ENCODE peak calls at places on chromosomes 4 and X, in eight cellular contexts. R is choroid plexus epithelial cell; W is bronchial epithelial cell; P is fibroblast of mammary gland; J is suprapubic skin; B is CD8-positive, alpha-beta T cell; V is brain microvascular endothelial cell; K is right lobe of liver. A is an unnamed sample.

GRCh38 chr4:184845367-184846011 is 19.7 kb upstream of the ACSL1 start:
- DNase-seq in B (no peak), P (peak), R (peak), J (no peak), W (peak), K (no peak), V (peak), A (peak)

GRCh38 chrX:56766554-56767412 is 37.7 kb downstream of the NBDY start:
- DNase-seq in P (peak), W (no peak), R (peak), K (no peak), J (no peak), V (peak), B (no peak), A (peak)

GRCh38 chr4:8010618-8011017 is 71.0 kb upstream of the AFAP1 start:
- DNase-seq in W (no peak), B (no peak), R (peak), J (no peak), K (no peak), V (peak), P (no peak), A (peak)

GRCh38 chr4:23631255-23631950 is 258.4 kb downstream of the PPARGC1A start:
- DNase-seq in B (no peak), K (peak), P (no peak), J (no peak), V (no peak), W (peak), R (no peak), A (no peak)

GRCh38 chr4:81754169-81754568 is 282.5 kb upstream of the RASGEF1B start:
- DNase-seq in B (no peak), R (no peak), K (no peak), J (no peak), W (peak), P (no peak), V (no peak), A (no peak)

GRCh38 chr4:148006025-148006424 is 274.1 kb downstream of the ARHGAP10 start:
- DNase-seq in R (no peak), P (no peak), W (no peak), K (no peak), J (no peak), B (no peak), V (no peak), A (no peak)

GRCh38 chrX:81729269-81729777 is 527.4 kb downstream of the SH3BGRL start:
- DNase-seq in J (no peak), P (no peak), K (no peak), W (no peak), B (no peak), V (no peak), R (no peak), A (no peak)

GRCh38 chr4:53196872-53197759 is 168.7 kb downstream of the SCFD2 start:
- DNase-seq in R (peak), V (peak), P (peak), J (no peak), B (no peak), K (no peak), W (peak), A (peak)

GRCh38 chr4:6890358-6890757 is 19.3 kb upstream of the TBC1D14 start:
- DNase-seq in V (no peak), K (no peak), P (no peak), W (no peak), J (no peak), R (no peak), B (no peak), A (no peak)

GRCh38 chrX:130057209-130057608 is 53.1 kb downstream of the ELF4 start:
- DNase-seq in V (no peak), B (no peak), P (no peak), J (no peak), K (no peak), W (no peak), R (peak), A (no peak)

GRCh38 chr4:123564758-123565346 is 168.3 kb downstream of the SPRY1 start:
- DNase-seq in W (peak), P (peak), V (peak), K (no peak), J (no peak), R (peak), B (peak), A (peak)

GRCh38 chrX:132716006-132716405 is 227.2 kb upstream of the MBNL3 start:
- DNase-seq in R (peak), V (no peak), K (no peak), P (no peak), B (no peak), J (no peak), W (no peak), A (no peak)

GRCh38 chrX:46710425-46710824 is 48.5 kb downstream of the SLC9A7 start:
- DNase-seq in W (peak), B (no peak), J (no peak), R (peak), V (peak), K (no peak), P (peak), A (peak)

GRCh38 chrX:149607699-149608098 is 12.6 kb upstream of the HSFX2 start:
- DNase-seq in K (no peak), B (no peak), R (no peak), W (no peak), V (no peak), P (no peak), J (no peak), A (no peak)

GRCh38 chr4:56099378-56099786 is 150.6 kb downstream of the CEP135 start:
- DNase-seq in J (no peak), K (no peak), V (no peak), B (no peak), P (no peak), W (peak), R (no peak), A (no peak)

GRCh38 chrX:8731579-8732395 is at the start of gene ANOS1:
- DNase-seq in W (no peak), P (no peak), K (peak), B (no peak), R (peak), V (no peak), J (no peak), A (peak)

GRCh38 chrX:54597728-54598127 is 67.7 kb downstream of the GNL3L start:
- DNase-seq in B (no peak), R (no peak), P (no peak), K (no peak), V (no peak), W (no peak), J (no peak), A (no peak)

GRCh38 chrX:54920610-54921426 is at the start of gene TRO:
- DNase-seq in P (no peak), J (no peak), R (peak), W (no peak), K (no peak), V (no peak), B (no peak), A (peak)

GRCh38 chr4:156974264-156974663 is 2.7 kb upstream of the PDGFC start:
- DNase-seq in B (no peak), P (peak), J (no peak), V (peak), R (peak), W (no peak), K (no peak), A (peak)

GRCh38 chr4:8639777-8640720 is 47.5 kb downstream of the CPZ start:
- DNase-seq in P (no peak), W (no peak), J (peak), B (no peak), R (no peak), K (no peak), V (no peak), A (no peak)

GRCh38 chrX:136376713-136377112 is 76.0 kb downstream of the ADGRG4 start:
- DNase-seq in B (no peak), P (no peak), R (no peak), V (no peak), K (no peak), W (peak), J (no peak), A (no peak)

GRCh38 chr4:111633663-111634266 is 511.5 kb upstream of the FAM241A start:
- DNase-seq in K (no peak), B (no peak), P (no peak), J (no peak), R (no peak), W (no peak), V (no peak), A (no peak)

GRCh38 chr4:184475096-184475461 is 729 bp upstream of the IRF2 start:
- DNase-seq in V (peak), J (peak), K (peak), W (peak), P (peak), B (peak), R (peak), A (peak)

GRCh38 chrX:12174358-12174757 is 36.1 kb downstream of the FRMPD4 start:
- DNase-seq in J (no peak), W (no peak), P (peak), V (no peak), R (no peak), B (no peak), K (no peak), A (no peak)

GRCh38 chrX:41150043-41150442 is 64.8 kb downstream of the USP9X start:
- DNase-seq in J (no peak), P (no peak), B (no peak), V (no peak), W (no peak), R (no peak), K (no peak), A (no peak)

GRCh38 chr4:176156656-176157055 is 38.7 kb downstream of the SPATA4 start:
- DNase-seq in R (no peak), W (peak), J (no peak), B (no peak), V (no peak), P (peak), K (no peak), A (peak)

GRCh38 chr4:4663028-4663427 is 121.2 kb upstream of the STX18 start:
- DNase-seq in J (no peak), W (no peak), R (peak), K (no peak), B (no peak), V (peak), P (peak), A (peak)

GRCh38 chr4:111854494-111855087 is 290.7 kb upstream of the FAM241A start:
- DNase-seq in B (no peak), P (peak), V (peak), R (peak), J (no peak), K (no peak), W (peak), A (peak)

GRCh38 chrX:8783100-8784098 is 17.8 kb downstream of the FAM9A start:
- DNase-seq in P (peak), W (no peak), K (no peak), R (peak), B (peak), J (no peak), V (no peak), A (peak)

GRCh38 chr4:39046243-39046642 is 14.0 kb upstream of the TMEM156 start:
- DNase-seq in B (peak), J (no peak), K (peak), W (peak), R (peak), P (peak), V (peak), A (peak)

GRCh38 chr4:95541889-95542607 is 6.7 kb downstream of the UNC5C start:
- DNase-seq in K (no peak), J (no peak), B (no peak), R (no peak), W (no peak), V (no peak), P (no peak), A (peak)

GRCh38 chrX:20454117-20454516 is 187.4 kb upstream of the RPS6KA3 start:
- DNase-seq in B (no peak), J (no peak), R (peak), P (peak), K (no peak), W (no peak), V (no peak), A (no peak)

GRCh38 chr4:98113005-98113404 is 30.3 kb downstream of the STPG2 start:
- DNase-seq in J (no peak), W (peak), P (peak), R (peak), B (no peak), K (no peak), V (peak), A (peak)

GRCh38 chr4:1136028-1136427 is 22.7 kb upstream of the RNF212 start:
- DNase-seq in R (no peak), J (no peak), B (no peak), V (no peak), W (no peak), P (no peak), K (no peak), A (peak)

GRCh38 chr4:157291071-157291470 is 70.5 kb downstream of the GRIA2 start:
- DNase-seq in B (no peak), V (no peak), K (no peak), R (peak), P (peak), J (no peak), W (no peak), A (no peak)

GRCh38 chrX:115362334-115363095 is 73.0 kb downstream of the LUZP4 start:
- DNase-seq in P (peak), J (no peak), K (no peak), B (no peak), W (no peak), R (peak), V (no peak), A (no peak)

GRCh38 chr4:150562751-150563150 is 19.2 kb upstream of the MAB21L2 start:
- DNase-seq in P (no peak), J (no peak), B (no peak), R (no peak), K (no peak), V (no peak), W (no peak), A (no peak)

GRCh38 chr4:87530868-87531267 is 1.7 kb upstream of the SPARCL1 start:
- DNase-seq in V (no peak), W (peak), R (peak), P (peak), J (peak), K (no peak), B (no peak), A (peak)

GRCh38 chrX:14872355-14872754 is 514 bp downstream of the FANCB start:
- DNase-seq in B (no peak), R (no peak), W (no peak), K (no peak), V (no peak), P (no peak), J (no peak), A (no peak)
- H3K4me3 ChIP-seq in B (peak), R (peak), W (peak), K (peak), V (peak), P (peak), J (peak), A (peak)

DNA sequence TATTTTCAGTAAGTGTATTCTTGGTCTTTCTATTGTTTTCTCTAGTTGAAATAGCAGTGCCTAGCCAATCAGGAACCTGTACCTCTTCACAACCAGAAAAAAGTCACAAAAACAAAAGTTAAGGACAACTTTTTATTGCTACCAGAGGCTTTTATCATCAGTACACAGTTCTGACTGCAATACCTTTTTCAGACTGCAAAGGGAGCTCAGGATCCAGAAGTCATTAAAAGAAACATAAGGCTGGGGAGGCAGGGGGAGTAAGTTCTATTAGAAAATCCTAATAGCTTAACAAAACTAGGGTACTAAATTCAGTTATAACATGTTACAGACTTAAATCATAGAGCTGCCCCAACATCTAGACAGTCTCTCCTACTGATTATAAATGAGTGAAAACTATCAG is 28.8 kb downstream of the CCNI start:
- DNase-seq in K (no peak), V (no peak), J (no peak), R (peak), B (no peak), W (no peak), P (peak), A (peak)
- TF ChIP-seq CTCF in K (peak), V (peak), J (peak), R (peak), B (peak), W (peak), P (peak), A (peak)

DNA sequence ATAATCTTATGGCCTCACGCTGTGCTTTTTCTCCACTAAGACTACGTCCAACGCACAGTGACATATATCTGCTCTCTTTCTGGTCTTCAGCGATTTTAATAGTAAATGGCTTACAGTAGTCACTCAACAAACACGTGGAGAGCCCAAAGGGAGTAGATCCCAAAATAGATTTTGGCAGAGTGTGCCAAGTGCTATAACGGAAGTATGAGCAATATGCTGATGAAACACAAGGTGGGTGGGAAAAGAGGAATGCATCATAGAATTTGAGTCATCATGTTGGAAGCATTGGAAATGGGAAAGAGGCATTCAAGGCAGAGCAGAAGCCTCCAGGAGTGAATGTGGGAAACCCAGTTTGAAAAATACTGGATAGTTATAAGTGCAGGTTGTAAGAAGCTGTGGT is 129.1 kb upstream of the LDB2 start:
- DNase-seq in W (peak), P (peak), R (peak), J (no peak), B (no peak), V (peak), K (no peak), A (peak)
- H3K4me3 ChIP-seq in W (no peak), P (no peak), R (no peak), J (no peak), B (no peak), V (no peak), K (no peak), A (no peak)

DNA sequence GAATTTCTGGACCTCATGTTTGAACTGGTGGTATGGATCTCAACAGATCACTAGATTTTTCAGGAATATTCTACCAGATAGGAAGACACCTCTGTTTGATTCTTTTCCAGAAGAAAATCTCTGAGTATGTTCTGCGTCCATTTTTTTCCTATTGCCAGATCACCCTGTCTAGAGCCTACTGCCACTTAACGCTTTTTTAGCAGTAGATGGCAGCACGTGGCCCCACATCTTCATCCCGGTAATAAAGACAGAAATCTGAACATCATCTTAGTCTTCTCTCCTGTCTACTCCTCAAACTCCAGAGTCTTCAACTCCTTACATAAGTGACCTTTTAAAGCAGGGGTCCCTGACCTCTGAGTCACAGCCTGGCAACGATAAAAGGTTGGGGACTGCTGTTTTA is 184.7 kb downstream of the TMA16 start:
- DNase-seq in W (peak), J (no peak), R (peak), V (peak), K (no peak), P (peak), B (no peak), A (peak)
- TF ChIP-seq CTCF in W (peak), J (no peak), R (peak), V (peak), K (no peak), P (peak), B (no peak), A (no peak)

DNA sequence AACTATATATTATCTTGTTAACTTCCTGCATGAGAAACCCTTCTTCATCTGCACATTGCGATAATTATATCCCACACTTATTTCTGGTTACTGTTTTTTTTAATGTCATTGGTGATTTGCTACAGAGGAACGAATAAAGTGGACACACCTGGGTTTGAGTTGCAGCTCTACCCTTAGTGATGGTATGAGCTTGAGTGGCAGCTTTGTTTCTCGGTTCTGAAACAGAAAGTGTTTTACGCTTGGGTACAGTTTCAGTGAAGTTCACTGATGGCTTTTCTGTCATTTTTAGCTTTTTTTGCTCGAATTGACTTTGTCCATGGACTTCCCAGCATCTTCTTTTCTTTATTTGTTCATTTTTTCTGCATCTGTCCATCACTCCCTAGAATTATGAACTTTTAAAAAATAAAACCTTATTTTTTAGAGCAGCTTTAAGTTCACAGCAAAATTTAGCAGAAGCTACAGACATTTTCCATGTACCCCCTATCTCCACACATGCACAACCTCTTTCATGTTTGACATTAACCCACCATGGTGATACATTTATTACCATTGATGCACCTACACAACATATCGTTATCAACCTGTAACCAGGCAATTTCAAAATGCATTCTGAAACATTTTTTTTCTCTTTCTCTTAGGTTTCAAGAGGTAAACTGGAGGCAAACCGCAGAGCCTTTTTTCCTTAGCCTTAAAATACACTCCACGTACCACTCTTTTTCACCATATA is 1041.6 kb upstream of the PRKX start:
- DNase-seq in J (no peak), V (no peak), B (no peak), K (no peak), P (no peak), R (no peak), W (no peak), A (no peak)
- H3K4me3 ChIP-seq in J (no peak), V (no peak), B (no peak), K (no peak), P (no peak), R (no peak), W (no peak), A (no peak)

DNA sequence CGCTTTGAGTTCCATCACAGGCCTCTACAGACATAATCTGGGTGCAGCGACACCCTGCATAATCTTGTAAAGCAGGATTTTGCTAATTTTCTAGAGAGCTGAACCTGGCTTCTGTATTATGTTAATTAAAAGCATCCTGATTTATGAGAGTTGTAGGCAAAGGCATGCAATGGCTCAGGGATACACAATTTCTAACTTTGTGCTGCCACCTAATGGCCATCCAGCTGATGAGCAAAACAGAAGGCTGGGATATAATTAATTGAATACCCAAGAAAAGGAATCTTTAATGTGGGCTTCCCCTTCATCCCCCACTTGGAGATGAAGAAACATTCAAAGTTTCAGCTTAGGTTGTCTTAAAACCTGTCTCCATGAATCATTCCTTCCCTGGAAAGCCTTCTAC is 78.1 kb downstream of the BMP15 start:
- DNase-seq in W (peak), K (no peak), V (peak), P (peak), J (no peak), R (peak), B (no peak), A (peak)
- TF ChIP-seq CTCF in W (peak), K (peak), V (peak), P (peak), J (no peak), R (peak), B (no peak), A (peak)